ENCODE peak calls at places on chromosomes 12 and 14, in four cellular contexts. One of them, this sample, is unnamed.

GRCh38 chr14:44041700-44042099 is 465.4 kb downstream of the FSCB start:
- DNase-seq in mesenchymal stem cell: no peak
- DNase-seq in K562: no peak
- DNase-seq in MM.1S: no peak
- DNase-seq in this sample: no peak

GRCh38 chr14:24695265-24696241 is 61.6 kb upstream of the GZMB start:
- DNase-seq in mesenchymal stem cell: no peak
- DNase-seq in MM.1S: no peak
- DNase-seq in K562: no peak
- DNase-seq in this sample: no peak

GRCh38 chr12:45621703-45622102 is 107.8 kb upstream of the ARID2 start:
- DNase-seq in MM.1S: no peak
- DNase-seq in mesenchymal stem cell: no peak
- DNase-seq in K562: no peak
- DNase-seq in this sample: no peak

GRCh38 chr12:93176166-93176565 is 201.6 kb upstream of the NUDT4 start:
- DNase-seq in K562: no peak
- DNase-seq in MM.1S: no peak
- DNase-seq in mesenchymal stem cell: peak; percentile 69
- DNase-seq in this sample: no peak

GRCh38 chr14:38947343-38947742 is 155.7 kb downstream of the SEC23A start:
- DNase-seq in mesenchymal stem cell: no peak
- DNase-seq in K562: no peak
- DNase-seq in MM.1S: no peak
- DNase-seq in this sample: no peak

GRCh38 chr12:991350-992278 is 591 bp downstream of the ERC1 start:
- DNase-seq in MM.1S: no peak
- DNase-seq in K562: peak; percentile 78
- DNase-seq in mesenchymal stem cell: peak; percentile 32
- DNase-seq in this sample: no peak

GRCh38 chr14:65783576-65783975 is 371.0 kb downstream of the FUT8 start:
- DNase-seq in mesenchymal stem cell: no peak
- DNase-seq in MM.1S: no peak
- DNase-seq in K562: no peak
- DNase-seq in this sample: no peak

GRCh38 chr14:91128699-91129098 is 14.8 kb downstream of the DGLUCY start:
- DNase-seq in K562: no peak
- DNase-seq in mesenchymal stem cell: no peak
- DNase-seq in MM.1S: no peak
- DNase-seq in this sample: no peak

GRCh38 chr14:70642313-70643235 is 858 bp downstream of the TTC9 start:
- DNase-seq in K562: no peak
- DNase-seq in MM.1S: no peak
- DNase-seq in mesenchymal stem cell: no peak
- DNase-seq in this sample: peak; percentile 33

GRCh38 chr12:28092396-28092795 is 97.9 kb upstream of the CCDC91 start:
- DNase-seq in K562: no peak
- DNase-seq in mesenchymal stem cell: no peak
- DNase-seq in MM.1S: no peak
- DNase-seq in this sample: no peak

GRCh38 chr12:5031242-5031641 is 12.4 kb upstream of the KCNA5 start:
- DNase-seq in mesenchymal stem cell: no peak
- DNase-seq in MM.1S: peak; percentile 76
- DNase-seq in K562: no peak
- DNase-seq in this sample: no peak

GRCh38 chr12:124487065-124487833 is 80.2 kb downstream of the NCOR2 start:
- DNase-seq in MM.1S: no peak
- DNase-seq in K562: peak; percentile 69
- DNase-seq in mesenchymal stem cell: peak; percentile 64
- DNase-seq in this sample: no peak

GRCh38 chr12:124861898-124862676 is 1.6 kb downstream of the SCARB1 start:
- DNase-seq in mesenchymal stem cell: no peak
- DNase-seq in MM.1S: no peak
- DNase-seq in K562: no peak
- DNase-seq in this sample: no peak

GRCh38 chr12:98185606-98186005 is 329.8 kb upstream of the TMPO start:
- DNase-seq in MM.1S: no peak
- DNase-seq in K562: no peak
- DNase-seq in mesenchymal stem cell: no peak
- DNase-seq in this sample: no peak

GRCh38 chr12:103571286-103571685 is 15.8 kb upstream of the STAB2 start:
- DNase-seq in mesenchymal stem cell: no peak
- DNase-seq in K562: no peak
- DNase-seq in MM.1S: no peak
- DNase-seq in this sample: no peak

GRCh38 chr14:104359301-104359968 is 220.1 kb upstream of the C14orf180 start:
- DNase-seq in MM.1S: no peak
- DNase-seq in mesenchymal stem cell: no peak
- DNase-seq in K562: no peak
- DNase-seq in this sample: no peak

GRCh38 chr12:130452546-130452945 is 114.9 kb downstream of the PIWIL1 start:
- DNase-seq in mesenchymal stem cell: no peak
- DNase-seq in MM.1S: no peak
- DNase-seq in K562: no peak
- DNase-seq in this sample: no peak

GRCh38 chr14:43795600-43796228 is 711.4 kb downstream of the FSCB start:
- DNase-seq in mesenchymal stem cell: peak; percentile 52
- DNase-seq in MM.1S: no peak
- DNase-seq in K562: no peak
- DNase-seq in this sample: no peak

GRCh38 chr14:78985668-78986073 is 815.5 kb downstream of the NRXN3 start:
- DNase-seq in MM.1S: no peak
- DNase-seq in mesenchymal stem cell: no peak
- DNase-seq in K562: no peak
- DNase-seq in this sample: no peak

GRCh38 chr12:47021298-47021697 is 58.1 kb upstream of the PCED1B start:
- DNase-seq in mesenchymal stem cell: peak; percentile 93
- DNase-seq in MM.1S: peak; percentile 67
- DNase-seq in K562: peak; percentile 30
- DNase-seq in this sample: peak; percentile 17

GRCh38 chr12:4189721-4190120 is 83.8 kb upstream of the CCND2 start:
- DNase-seq in K562: no peak
- DNase-seq in mesenchymal stem cell: no peak
- DNase-seq in MM.1S: no peak
- DNase-seq in this sample: no peak

GRCh38 chr14:22297376-22297775 is 291.6 kb downstream of the DAD1 start:
- DNase-seq in MM.1S: no peak
- DNase-seq in K562: no peak
- DNase-seq in mesenchymal stem cell: peak; percentile 25
- DNase-seq in this sample: no peak

GRCh38 chr14:91250912-91251311 is 6.4 kb upstream of the GPR68 start:
- DNase-seq in MM.1S: no peak
- DNase-seq in K562: no peak
- DNase-seq in mesenchymal stem cell: no peak
- DNase-seq in this sample: peak; percentile 30

GRCh38 chr12:67650528-67651379 is 2.2 kb downstream of the DYRK2 start:
- DNase-seq in MM.1S: no peak
- DNase-seq in K562: no peak
- DNase-seq in mesenchymal stem cell: no peak
- DNase-seq in this sample: peak; percentile 39

GRCh38 chr12:87820524-87821194 is 208.5 kb downstream of the C12orf50 start:
- DNase-seq in MM.1S: no peak
- DNase-seq in mesenchymal stem cell: peak; percentile 18
- DNase-seq in K562: no peak
- DNase-seq in this sample: no peak
- H2AFZ ChIP-seq in MM.1S: no peak overlapping the region
- H2AFZ ChIP-seq in mesenchymal stem cell: no peak overlapping the region
- H2AFZ ChIP-seq in K562: no peak overlapping the region
- H2AFZ ChIP-seq in this sample: no peak overlapping the region

DNA sequence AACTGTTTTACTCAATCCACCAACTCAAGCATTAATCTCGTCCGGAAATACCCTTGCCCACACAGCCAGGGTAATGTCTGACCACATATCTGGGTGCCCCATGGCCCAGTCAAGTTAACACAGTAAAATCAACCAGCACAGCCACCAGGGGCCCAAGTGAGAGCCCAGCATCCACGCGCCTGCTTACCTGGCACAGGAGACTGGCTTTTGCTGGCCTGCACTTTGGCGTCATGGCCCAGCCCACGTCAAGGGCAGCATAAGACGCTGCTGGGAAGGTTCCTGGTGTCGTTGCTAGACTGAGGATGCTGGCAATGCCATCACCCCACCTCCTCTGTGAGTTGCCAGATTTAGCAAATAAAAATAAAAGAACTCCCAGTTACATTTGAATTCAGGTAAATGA is 53.6 kb upstream of the BCL11B start:
- DNase-seq in K562: no peak
- DNase-seq in mesenchymal stem cell: no peak
- DNase-seq in MM.1S: no peak
- DNase-seq in this sample: no peak
- H2AFZ ChIP-seq in K562: no peak overlapping the region
- H2AFZ ChIP-seq in mesenchymal stem cell: no peak overlapping the region
- H2AFZ ChIP-seq in MM.1S: no peak overlapping the region
- H2AFZ ChIP-seq in this sample: no peak overlapping the region

GRCh38 chr12:49863946-49864816 is 21.3 kb upstream of the BCDIN3D start:
- DNase-seq in MM.1S: no peak
- DNase-seq in K562: no peak
- DNase-seq in mesenchymal stem cell: no peak
- DNase-seq in this sample: no peak
- H2AFZ ChIP-seq in MM.1S: no peak overlapping the region
- H2AFZ ChIP-seq in K562: no peak overlapping the region
- H2AFZ ChIP-seq in mesenchymal stem cell: no peak overlapping the region
- H2AFZ ChIP-seq in this sample: no peak overlapping the region

GRCh38 chr14:74508844-74509428 is 15.4 kb downstream of the ISCA2 start:
- DNase-seq in MM.1S: no peak
- DNase-seq in mesenchymal stem cell: no peak
- DNase-seq in K562: no peak
- DNase-seq in this sample: no peak

GRCh38 chr14:74507085-74507484 is 13.5 kb downstream of the ISCA2 start:
- DNase-seq in mesenchymal stem cell: no peak
- DNase-seq in MM.1S: no peak
- DNase-seq in K562: no peak
- DNase-seq in this sample: no peak

GRCh38 chr14:74509587-74510210 is 16.1 kb downstream of the ISCA2 start:
- DNase-seq in MM.1S: no peak
- DNase-seq in mesenchymal stem cell: no peak
- DNase-seq in K562: no peak
- DNase-seq in this sample: no peak

GRCh38 chr14:74507796-74508195 is 14.2 kb downstream of the ISCA2 start:
- DNase-seq in MM.1S: no peak
- DNase-seq in mesenchymal stem cell: no peak
- DNase-seq in K562: no peak
- DNase-seq in this sample: no peak

DNA sequence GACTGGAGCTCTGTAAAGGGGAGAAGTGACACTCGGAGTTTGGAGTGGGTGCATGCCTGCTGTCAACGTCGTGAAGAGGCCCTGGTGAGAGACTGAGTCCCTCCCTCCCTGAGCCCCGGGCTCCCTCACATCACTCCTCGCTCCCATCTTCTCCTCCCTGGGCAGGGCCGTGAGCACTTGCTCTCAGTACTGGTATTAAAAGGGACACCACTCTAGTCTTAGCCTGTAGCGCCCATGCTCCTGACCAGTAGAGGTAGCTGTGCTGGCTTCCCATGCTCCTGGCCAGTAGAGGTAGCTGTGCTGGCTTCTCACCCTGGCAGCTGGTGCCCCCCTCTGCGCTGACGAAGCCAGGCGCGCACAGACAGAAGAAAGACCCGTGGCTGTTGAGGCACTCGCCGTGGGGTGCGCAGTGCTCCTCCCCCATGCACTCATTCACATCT is 14.7 kb downstream of the ISCA2 start:
- DNase-seq in MM.1S: no peak
- DNase-seq in mesenchymal stem cell: peak; percentile 43
- DNase-seq in K562: no peak
- DNase-seq in this sample: no peak
- H2AFZ ChIP-seq in MM.1S: no peak overlapping the region
- H2AFZ ChIP-seq in mesenchymal stem cell: no peak overlapping the region
- H2AFZ ChIP-seq in K562: no peak overlapping the region
- H2AFZ ChIP-seq in this sample: no peak overlapping the region

GRCh38 chr12:8834230-8834629 is 11.8 kb downstream of the A2ML1 start:
- DNase-seq in MM.1S: no peak
- DNase-seq in K562: no peak
- DNase-seq in mesenchymal stem cell: no peak
- DNase-seq in this sample: no peak
- H2AFZ ChIP-seq in MM.1S: no peak overlapping the region
- H2AFZ ChIP-seq in K562: no peak overlapping the region
- H2AFZ ChIP-seq in mesenchymal stem cell: no peak overlapping the region
- H2AFZ ChIP-seq in this sample: no peak overlapping the region

DNA sequence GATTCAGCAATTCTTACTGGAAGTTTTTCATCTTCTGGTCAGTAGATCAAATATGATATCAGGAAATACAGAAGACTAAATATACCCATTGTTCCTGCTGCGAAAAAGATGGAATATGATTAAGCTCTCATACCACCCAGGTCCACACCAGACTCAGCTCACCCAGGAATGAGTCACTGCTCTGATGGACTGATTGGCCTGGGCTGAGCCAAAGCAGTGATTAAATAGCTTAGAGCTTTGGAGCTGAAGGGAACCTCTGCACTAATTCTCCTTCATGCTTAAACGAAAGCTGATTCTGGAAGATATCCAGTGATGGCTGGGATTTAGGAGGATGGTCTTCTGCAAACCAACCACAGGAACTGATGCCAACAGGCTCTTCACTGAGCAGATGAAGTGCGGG is 62.0 kb upstream of the SYT1 start:
- DNase-seq in MM.1S: no peak
- DNase-seq in K562: no peak
- DNase-seq in mesenchymal stem cell: peak; percentile 20
- DNase-seq in this sample: no peak
- H2AFZ ChIP-seq in MM.1S: no peak overlapping the region
- H2AFZ ChIP-seq in K562: no peak overlapping the region
- H2AFZ ChIP-seq in mesenchymal stem cell: no peak overlapping the region
- H2AFZ ChIP-seq in this sample: no peak overlapping the region

GRCh38 chr14:54771411-54772027 is 131.1 kb downstream of the GCH1 start:
- DNase-seq in MM.1S: no peak
- DNase-seq in K562: peak; percentile 48
- DNase-seq in mesenchymal stem cell: no peak
- DNase-seq in this sample: no peak

GRCh38 chr14:54772451-54772881 is 130.2 kb downstream of the GCH1 start:
- DNase-seq in K562: no peak
- DNase-seq in MM.1S: no peak
- DNase-seq in mesenchymal stem cell: peak; percentile 71
- DNase-seq in this sample: no peak

GRCh38 chr14:54774824-54775223 is 127.8 kb downstream of the GCH1 start:
- DNase-seq in K562: no peak
- DNase-seq in MM.1S: no peak
- DNase-seq in mesenchymal stem cell: no peak
- DNase-seq in this sample: no peak

GRCh38 chr14:54775486-54776100 is 127.0 kb downstream of the GCH1 start:
- DNase-seq in K562: no peak
- DNase-seq in MM.1S: no peak
- DNase-seq in mesenchymal stem cell: no peak
- DNase-seq in this sample: no peak

GRCh38 chr14:54773171-54774006 is 129.2 kb downstream of the GCH1 start:
- DNase-seq in K562: peak; percentile 80
- DNase-seq in MM.1S: peak; percentile 48
- DNase-seq in mesenchymal stem cell: peak; percentile 100
- DNase-seq in this sample: peak; percentile 83
- H2AFZ ChIP-seq in K562: peak overlapping the region; percentile 79
- H2AFZ ChIP-seq in MM.1S: peak overlapping the region; percentile 27
- H2AFZ ChIP-seq in mesenchymal stem cell: no peak overlapping the region
- H2AFZ ChIP-seq in this sample: peak overlapping the region; percentile 77

DNA sequence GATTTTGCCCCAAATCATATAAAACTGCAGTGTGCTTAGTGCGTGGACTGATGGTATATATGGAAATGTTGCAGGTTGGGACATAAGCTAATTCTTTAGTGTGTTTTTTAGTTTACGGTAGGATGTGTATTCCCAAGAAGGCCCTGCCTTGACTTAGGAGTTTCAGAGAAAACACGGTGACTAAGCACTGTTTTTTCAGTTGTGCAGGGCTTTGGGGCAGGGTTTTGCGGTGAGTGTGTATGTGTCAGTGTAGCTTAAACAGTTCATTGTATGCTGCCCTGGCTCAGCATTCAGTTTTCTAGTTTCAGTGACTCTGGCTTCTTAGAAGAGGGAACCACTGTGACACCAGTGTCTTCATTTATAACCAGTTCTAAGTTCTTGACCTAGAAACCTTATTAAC is 101.2 kb downstream of the AKAP6 start:
- DNase-seq in MM.1S: peak; percentile 64
- DNase-seq in mesenchymal stem cell: peak; percentile 48
- DNase-seq in K562: no peak
- DNase-seq in this sample: no peak
- H2AFZ ChIP-seq in MM.1S: no peak overlapping the region
- H2AFZ ChIP-seq in mesenchymal stem cell: no peak overlapping the region
- H2AFZ ChIP-seq in K562: peak overlapping the region; percentile 33
- H2AFZ ChIP-seq in this sample: no peak overlapping the region